ENCODE peak calls at places on chromosome 10, in five cellular contexts. C, F, A, H and E are unnamed samples.

GRCh38 chr10:71502221-71502620 is 105.5 kb downstream of the CDH23 start:
- DNase-seq in C (no peak), F (no peak), A (no peak), H (no peak), E (no peak)

GRCh38 chr10:85204814-85205213 is 876.4 kb downstream of the CCSER2 start:
- DNase-seq in C (no peak), F (no peak), A (no peak), H (no peak), E (no peak)

GRCh38 chr10:124955243-124955642 is 13.3 kb downstream of the ZRANB1 start:
- DNase-seq in C (no peak), F (no peak), A (no peak), H (no peak), E (peak; percentile 16)

GRCh38 chr10:59536151-59536550 is 173.5 kb downstream of the SLC16A9 start:
- DNase-seq in C (no peak), F (no peak), A (no peak), H (no peak), E (no peak)

GRCh38 chr10:117170244-117170643 is 27.0 kb upstream of the KCNK18 start:
- DNase-seq in C (no peak), F (no peak), A (no peak), H (no peak), E (no peak)

GRCh38 chr10:101075775-101076174 is 14.0 kb downstream of the KAZALD1 start:
- DNase-seq in C (no peak), F (no peak), A (no peak), H (no peak), E (no peak)

GRCh38 chr10:123760648-123761428 is 94.7 kb downstream of the GPR26 start:
- DNase-seq in C (no peak), F (no peak), A (no peak), H (no peak), E (no peak)

GRCh38 chr10:47054936-47055335 is 143.7 kb downstream of the PTPN20 start:
- DNase-seq in C (no peak), F (no peak), A (no peak), H (no peak), E (no peak)

GRCh38 chr10:8424555-8425201 is 370.2 kb downstream of the GATA3 start:
- DNase-seq in C (no peak), F (no peak), A (no peak), H (no peak), E (no peak)

GRCh38 chr10:103725242-103725641 is 130.1 kb downstream of the SH3PXD2A start:
- DNase-seq in C (no peak), F (no peak), A (no peak), H (no peak), E (no peak)

GRCh38 chr10:73364964-73365363 is 6.3 kb upstream of the CFAP70 start:
- DNase-seq in C (no peak), F (no peak), A (no peak), H (no peak), E (no peak)

GRCh38 chr10:80701706-80702105 is 164.0 kb downstream of the SH2D4B start:
- DNase-seq in C (no peak), F (no peak), A (peak; percentile 30), H (peak; percentile 59), E (no peak)

DNA sequence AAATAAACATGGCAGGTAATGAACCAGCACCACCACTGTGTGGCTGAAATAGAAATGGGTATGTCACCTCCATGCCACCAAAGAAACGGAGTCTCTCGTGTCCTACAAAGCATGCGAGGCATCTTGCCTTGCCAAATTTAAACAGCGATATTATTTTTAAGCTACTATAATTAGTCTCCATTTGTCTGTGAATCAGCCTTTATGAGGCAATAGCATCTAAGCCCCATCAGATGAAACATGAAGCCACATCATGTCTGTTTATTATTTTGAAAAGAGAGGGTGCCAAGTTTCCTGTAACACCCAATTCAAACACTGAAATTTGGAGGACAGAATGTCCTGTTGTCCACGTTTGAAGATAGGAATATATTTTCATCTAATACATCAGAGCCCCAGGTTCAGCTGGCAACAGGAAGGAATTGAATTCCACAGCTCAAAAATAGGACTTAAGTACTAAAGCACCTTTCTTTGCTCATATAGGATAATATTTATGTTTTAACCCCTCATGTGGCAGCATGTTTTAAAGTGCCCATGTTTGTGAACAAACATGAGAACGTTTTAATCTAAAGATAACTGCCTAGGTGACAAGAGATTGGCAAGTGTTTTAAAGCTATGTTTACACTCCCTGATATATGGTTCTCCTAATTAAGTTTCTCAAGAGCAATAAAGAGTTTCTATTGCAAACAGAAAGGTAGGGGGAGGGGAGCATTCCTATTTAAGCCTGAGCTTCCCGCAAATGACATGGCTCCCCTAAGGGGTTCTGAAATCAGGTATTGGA is 86.8 kb downstream of the SORBS1 start:
- DNase-seq in C (peak; percentile 55), F (no peak), A (no peak), H (no peak), E (peak; percentile 31)
- TF ChIP-seq CTCF in C (no peak), F (no peak), A (no peak), H (no peak), E (no peak)

GRCh38 chr10:11851910-11852309 is 28.8 kb downstream of the PROSER2 start:
- DNase-seq in C (no peak), F (no peak), A (no peak), H (no peak), E (no peak)

GRCh38 chr10:11856089-11856488 is 32.9 kb downstream of the PROSER2 start:
- DNase-seq in C (no peak), F (no peak), A (no peak), H (no peak), E (no peak)

GRCh38 chr10:11856678-11857077 is 33.5 kb downstream of the PROSER2 start:
- DNase-seq in C (no peak), F (no peak), A (no peak), H (no peak), E (no peak)

GRCh38 chr10:11854301-11854700 is 31.1 kb downstream of the PROSER2 start:
- DNase-seq in C (no peak), F (no peak), A (no peak), H (no peak), E (no peak)

DNA sequence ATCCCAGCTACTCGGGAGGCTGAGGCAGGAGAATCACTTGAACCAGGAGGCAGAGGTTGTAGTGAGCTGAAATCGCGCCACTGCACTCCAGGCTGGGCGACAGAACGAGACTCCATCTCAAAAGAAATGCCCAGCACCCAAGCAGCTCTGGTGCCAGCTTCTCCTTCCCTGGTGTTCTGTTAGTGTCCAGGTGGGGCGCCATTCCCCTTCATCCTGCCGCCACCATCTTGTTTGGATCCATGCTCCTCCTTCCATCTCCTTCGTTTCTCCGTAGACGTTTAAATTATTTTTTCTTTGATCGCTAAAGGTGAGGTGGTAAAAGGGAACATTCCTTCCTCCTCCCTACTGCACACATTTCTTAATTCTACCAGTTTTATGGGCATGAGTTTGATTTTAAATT is 30.3 kb downstream of the PROSER2 start:
- DNase-seq in C (no peak), F (no peak), A (no peak), H (no peak), E (no peak)
- TF ChIP-seq CTCF in C (no peak), F (no peak), A (no peak), H (no peak), E (no peak)

DNA sequence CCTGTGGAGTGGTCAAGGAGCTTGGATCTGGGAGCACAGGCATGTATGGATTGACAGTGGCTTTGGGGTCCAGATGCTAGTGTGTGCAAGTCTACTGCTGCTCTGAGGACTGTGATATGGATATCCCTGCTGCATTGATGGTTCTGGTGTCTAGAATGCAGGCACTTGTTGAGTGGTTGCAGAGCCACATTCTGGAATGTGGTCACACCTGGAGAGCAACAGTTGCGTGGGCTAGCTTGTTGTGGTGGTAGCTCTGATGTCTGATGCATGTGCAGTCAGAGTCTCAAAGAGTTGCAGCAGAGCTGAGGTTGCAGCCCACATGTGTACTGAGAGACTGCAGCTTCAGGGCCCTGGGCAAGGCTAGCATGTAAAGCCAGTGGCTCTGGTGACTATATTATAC is 43.2 kb downstream of the CCDC7 start:
- DNase-seq in C (no peak), F (no peak), A (no peak), H (no peak), E (no peak)
- TF ChIP-seq CTCF in C (no peak), F (no peak), A (no peak), H (no peak), E (no peak)

DNA sequence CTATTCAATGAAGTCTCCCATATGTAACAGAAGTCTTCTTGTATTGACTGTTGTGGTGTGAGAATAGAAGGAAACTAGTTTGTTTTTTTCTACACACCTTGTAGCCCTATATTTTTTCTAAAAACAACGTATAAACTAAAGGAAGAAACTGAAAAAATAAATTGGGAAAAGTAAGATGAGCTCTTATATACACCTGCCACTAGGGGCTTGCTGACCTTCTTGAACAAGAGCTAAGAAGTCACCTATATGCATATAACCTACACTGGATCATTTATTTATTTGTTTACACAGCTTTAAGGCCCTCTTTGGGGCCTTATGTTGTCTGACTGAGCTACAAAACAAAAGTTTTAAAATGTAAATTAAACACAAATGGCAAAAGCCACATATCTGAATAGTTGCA is 383.0 kb downstream of the HPSE2 start:
- DNase-seq in C (no peak), F (no peak), A (no peak), H (no peak), E (no peak)
- TF ChIP-seq CTCF in C (no peak), F (no peak), A (no peak), H (peak; percentile 9), E (no peak)

GRCh38 chr10:44733743-44734488 is 177.2 kb upstream of the TMEM72 start:
- DNase-seq in C (no peak), F (peak; percentile 27), A (no peak), H (no peak), E (no peak)
- TF ChIP-seq CTCF in C (no peak), F (peak; percentile 61), A (no peak), H (no peak), E (peak; percentile 13)

GRCh38 chr10:128083191-128083895 is 42.9 kb downstream of the MKI67 start:
- DNase-seq in C (no peak), F (no peak), A (no peak), H (no peak), E (no peak)
- TF ChIP-seq CTCF in C (no peak), F (no peak), A (no peak), H (no peak), E (no peak)

GRCh38 chr10:13439313-13439712 is 89.5 kb downstream of the BEND7 start:
- DNase-seq in C (no peak), F (no peak), A (no peak), H (no peak), E (no peak)

GRCh38 chr10:13437026-13437555 is 89.0 kb upstream of the SEPHS1 start:
- DNase-seq in C (no peak), F (no peak), A (no peak), H (no peak), E (no peak)

GRCh38 chr10:13439771-13440708 is 88.8 kb downstream of the BEND7 start:
- DNase-seq in C (peak; percentile 68), F (peak; percentile 77), A (peak; percentile 63), H (peak; percentile 48), E (peak; percentile 49)

GRCh38 chr10:13441476-13441875 is 87.3 kb downstream of the BEND7 start:
- DNase-seq in C (no peak), F (no peak), A (no peak), H (no peak), E (no peak)

DNA sequence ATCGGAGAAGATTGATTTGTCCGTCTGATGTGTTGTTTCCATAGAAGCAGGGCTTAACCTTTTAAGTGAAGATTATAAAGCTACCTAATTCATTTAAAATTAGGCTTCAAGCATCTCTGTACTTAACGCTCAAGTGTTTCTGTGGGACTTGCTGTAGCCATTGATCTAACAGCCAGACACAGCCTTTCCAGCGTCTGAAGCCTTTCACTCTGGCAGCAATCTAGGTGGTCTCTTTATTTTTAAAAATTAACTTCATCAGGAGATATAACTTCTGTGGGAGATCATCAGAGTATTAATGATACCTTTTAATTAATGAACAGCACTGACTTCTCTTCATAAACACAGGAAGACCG is 88.1 kb downstream of the BEND7 start:
- DNase-seq in C (no peak), F (no peak), A (no peak), H (no peak), E (no peak)
- TF ChIP-seq CTCF in C (no peak), F (no peak), A (no peak), H (no peak), E (no peak)